ENCODE peak calls at places on chromosome 11, in five cellular contexts. S is kidney epithelial cell, X is ovary, H is pancreas, J is transverse colon. V is an unnamed sample. For H3K36me3, the result is how much of the 10 kb centered on the place peaks cover.

GRCh38 chr11:111871693-111872161 is 346 bp upstream of the ALG9 start:
- DNase-seq in S (no peak), X (no peak), H (no peak), J (no peak), V (no peak)

GRCh38 chr11:126393143-126393542 is 37.7 kb downstream of the ST3GAL4 start:
- DNase-seq in S (no peak), X (no peak), H (peak), J (no peak), V (no peak)

GRCh38 chr11:12392672-12393071 is 15.3 kb downstream of the PARVA start:
- DNase-seq in S (no peak), X (no peak), H (no peak), J (no peak), V (no peak)

GRCh38 chr11:69376155-69377028 is 82.4 kb downstream of the MYEOV start:
- DNase-seq in S (no peak), X (no peak), H (no peak), J (peak), V (no peak)

GRCh38 chr11:111939836-111940604 is 2.9 kb downstream of the DIXDC1 start:
- DNase-seq in S (peak), X (no peak), H (no peak), J (no peak), V (no peak)

GRCh38 chr11:118239509-118239908 is 12.7 kb downstream of the MPZL3 start:
- DNase-seq in S (no peak), X (no peak), H (no peak), J (no peak), V (no peak)

GRCh38 chr11:113153847-113154246 is 160.5 kb upstream of the TTC12 start:
- DNase-seq in S (no peak), X (no peak), H (no peak), J (no peak), V (no peak)

GRCh38 chr11:126332221-126332711 is 23.2 kb upstream of the ST3GAL4 start:
- DNase-seq in S (no peak), X (peak), H (peak), J (no peak), V (no peak)

GRCh38 chr11:22521226-22521625 is 104.4 kb downstream of the FANCF start:
- DNase-seq in S (peak), X (no peak), H (no peak), J (no peak), V (no peak)

GRCh38 chr11:125156346-125156745 is 8.2 kb upstream of the PKNOX2 start:
- DNase-seq in S (no peak), X (no peak), H (no peak), J (no peak), V (no peak)

GRCh38 chr11:130633466-130633865 is 185.0 kb downstream of the ADAMTS15 start:
- DNase-seq in S (no peak), X (no peak), H (no peak), J (no peak), V (no peak)

GRCh38 chr11:46290598-46291309 is 13.3 kb downstream of the CREB3L1 start:
- DNase-seq in S (peak), X (peak), H (peak), J (peak), V (no peak)

GRCh38 chr11:127042445-127042844 is 41.9 kb upstream of the KIRREL3 start:
- DNase-seq in S (no peak), X (no peak), H (no peak), J (no peak), V (no peak)

GRCh38 chr11:93478841-93479240 is 64.3 kb downstream of the SMCO4 start:
- DNase-seq in S (no peak), X (no peak), H (no peak), J (no peak), V (no peak)

GRCh38 chr11:2788751-2789140 is 89.0 kb upstream of the KCNQ1OT1 start:
- DNase-seq in S (no peak), X (no peak), H (peak), J (peak), V (no peak)

GRCh38 chr11:68044898-68045351 is 6.1 kb downstream of the TCIRG1 start:
- DNase-seq in S (no peak), X (no peak), H (no peak), J (no peak), V (no peak)

GRCh38 chr11:68043349-68044144 is 4.7 kb downstream of the TCIRG1 start:
- DNase-seq in S (no peak), X (peak), H (peak), J (no peak), V (no peak)

GRCh38 chr11:68047437-68048290 is 8.8 kb downstream of the TCIRG1 start:
- DNase-seq in S (no peak), X (no peak), H (no peak), J (no peak), V (no peak)

GRCh38 chr11:68044145-68044813 is 5.5 kb downstream of the TCIRG1 start:
- DNase-seq in S (no peak), X (peak), H (peak), J (no peak), V (no peak)

GRCh38 chr11:68045900-68046299 is 7.1 kb downstream of the TCIRG1 start:
- DNase-seq in S (no peak), X (no peak), H (no peak), J (no peak), V (no peak)
- H3K36me3 ChIP-seq in S (under half), X (under half), H (under half), J (under half), V (half or more)

GRCh38 chr11:65499713-65500261 is 942 bp downstream of the MALAT1 start:
- DNase-seq in S (no peak), X (no peak), H (no peak), J (no peak), V (no peak)

GRCh38 chr11:65502274-65502851 is 3.5 kb downstream of the MALAT1 start:
- DNase-seq in S (no peak), X (no peak), H (no peak), J (no peak), V (no peak)

GRCh38 chr11:65501530-65502273 is 2.9 kb downstream of the MALAT1 start:
- DNase-seq in S (no peak), X (no peak), H (peak), J (no peak), V (no peak)

GRCh38 chr11:65500262-65501004 is 1.6 kb downstream of the MALAT1 start:
- DNase-seq in S (no peak), X (peak), H (peak), J (peak), V (no peak)

GRCh38 chr11:65501005-65501529 is 2.2 kb downstream of the MALAT1 start:
- DNase-seq in S (no peak), X (no peak), H (no peak), J (no peak), V (no peak)
- H3K36me3 ChIP-seq in S (under half), X (under half), H (under half), J (under half), V (half or more)

DNA sequence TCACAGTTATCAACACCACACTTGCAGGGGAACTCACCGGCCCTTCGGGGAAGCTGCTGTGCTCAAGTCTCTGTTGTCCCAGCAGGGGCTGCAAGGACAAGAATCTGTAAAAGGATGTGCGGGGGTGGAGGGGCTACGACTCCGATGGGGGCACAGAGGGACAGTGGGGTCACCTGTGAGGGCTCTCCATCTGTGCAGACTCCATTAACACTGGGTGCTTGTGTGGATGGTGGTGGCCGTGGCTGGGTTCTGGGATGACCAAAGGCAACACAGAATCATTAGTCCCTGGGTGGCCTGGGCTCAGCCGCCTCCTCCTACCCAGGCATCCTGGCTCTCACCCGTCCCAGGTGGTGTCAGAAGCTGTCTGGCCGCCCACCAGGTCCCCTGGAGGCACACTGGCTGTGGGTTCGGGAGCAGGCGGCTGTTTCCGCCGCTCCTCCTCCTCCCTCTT is 10.2 kb upstream of the RBM4B start:
- DNase-seq in S (no peak), X (no peak), H (no peak), J (no peak), V (no peak)
- H3K36me3 ChIP-seq in S (under half), X (under half), H (under half), J (under half), V (under half)

DNA sequence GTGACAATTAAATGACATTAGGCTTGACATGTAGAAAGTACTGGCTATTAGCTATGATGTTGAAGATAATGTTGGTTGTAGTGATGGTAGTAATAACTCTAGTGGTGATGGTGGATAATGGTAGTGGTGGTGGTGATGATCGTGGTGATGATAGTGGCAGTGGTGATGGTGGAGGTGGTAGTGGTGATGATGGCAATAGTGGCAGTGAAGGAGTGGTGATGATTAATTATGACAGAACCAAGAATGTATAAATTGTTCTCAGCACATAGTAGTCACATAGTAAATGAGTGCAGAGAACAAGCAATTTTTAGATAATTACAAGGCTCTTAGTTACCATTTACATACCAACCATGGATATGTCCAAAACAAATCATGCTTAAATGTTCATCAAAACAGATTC is 5.3 kb upstream of the CD44 start:
- DNase-seq in S (no peak), X (no peak), H (no peak), J (no peak), V (no peak)
- H3K36me3 ChIP-seq in S (under half), X (under half), H (under half), J (under half), V (under half)

GRCh38 chr11:1013628-1013935 is 22.9 kb downstream of the MUC6 start:
- DNase-seq in S (no peak), X (no peak), H (no peak), J (no peak), V (no peak)
- H3K36me3 ChIP-seq in S (under half), X (under half), H (under half), J (under half), V (under half)

DNA sequence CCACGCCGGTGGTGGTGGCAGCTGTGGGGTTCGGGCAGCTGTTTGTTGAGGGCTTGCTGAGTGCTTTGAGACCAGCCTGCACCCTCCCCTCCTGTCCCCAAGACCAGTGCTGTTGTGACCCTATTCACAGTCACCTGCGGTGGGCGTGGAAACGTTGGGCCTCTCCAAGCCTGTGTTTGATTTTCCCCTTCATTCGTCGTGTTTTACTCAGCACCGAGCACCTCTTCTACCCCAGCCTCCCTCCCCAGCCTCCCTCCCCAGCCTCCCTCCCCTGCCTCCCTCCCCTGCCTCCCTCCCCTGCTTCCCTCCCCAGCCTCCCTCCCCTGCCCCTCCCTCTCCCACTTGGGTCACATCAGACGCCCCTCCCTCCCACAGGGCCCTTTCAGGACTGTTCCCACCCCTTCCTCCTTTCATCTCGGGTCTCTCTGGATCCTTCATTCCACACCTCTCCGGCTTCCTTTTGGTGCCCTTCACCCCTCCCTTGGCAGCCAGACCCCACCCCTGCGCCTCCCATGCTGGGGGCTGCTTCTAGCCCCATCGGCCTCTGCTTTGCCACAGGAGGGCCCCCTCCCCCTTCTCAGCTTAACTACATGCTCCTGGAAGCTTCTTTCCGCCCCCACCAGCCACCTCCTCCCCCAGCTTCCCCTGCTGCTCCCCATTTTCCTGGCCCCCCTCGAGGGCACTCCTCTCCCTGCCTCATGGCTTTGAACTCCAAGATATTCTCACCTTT is 14.8 kb downstream of the FRMD8 start:
- DNase-seq in S (no peak), X (no peak), H (no peak), J (no peak), V (no peak)
- H3K36me3 ChIP-seq in S (under half), X (under half), H (under half), J (under half), V (under half)

V was measured in thoracic aorta.